ENCODE peak calls at places on chromosomes 3 and 15, in nine cellular contexts. One of them, this sample, is unnamed.

GRCh38 chr15:88652456-88653199 is 13.8 kb downstream of the ISG20 start:
- DNase-seq in IMR-90: no peak
- DNase-seq in fibroblast of lung: no peak
- DNase-seq in mammary epithelial cell: no peak
- DNase-seq in GM23248: no peak
- DNase-seq in DND-41: no peak
- DNase-seq in mesenchymal stem cell: no peak
- DNase-seq in A549: no peak
- DNase-seq in OCI-LY7: no peak
- DNase-seq in this sample: no peak

GRCh38 chr15:29083161-29083560 is 186.5 kb downstream of the NSMCE3 start:
- DNase-seq in IMR-90: no peak
- DNase-seq in fibroblast of lung: no peak
- DNase-seq in mammary epithelial cell: no peak
- DNase-seq in GM23248: no peak
- DNase-seq in DND-41: no peak
- DNase-seq in mesenchymal stem cell: no peak
- DNase-seq in A549: no peak
- DNase-seq in OCI-LY7: no peak
- DNase-seq in this sample: no peak

GRCh38 chr3:11498646-11499045 is 145.1 kb downstream of the VGLL4 start:
- DNase-seq in IMR-90: peak
- DNase-seq in fibroblast of lung: peak
- DNase-seq in mammary epithelial cell: peak
- DNase-seq in GM23248: peak
- DNase-seq in DND-41: no peak
- DNase-seq in mesenchymal stem cell: peak
- DNase-seq in A549: no peak
- DNase-seq in OCI-LY7: no peak
- DNase-seq in this sample: no peak

GRCh38 chr3:15634671-15635661 is 33.4 kb downstream of the BTD start:
- DNase-seq in IMR-90: peak
- DNase-seq in fibroblast of lung: peak
- DNase-seq in mammary epithelial cell: no peak
- DNase-seq in GM23248: peak
- DNase-seq in DND-41: no peak
- DNase-seq in mesenchymal stem cell: peak
- DNase-seq in A549: no peak
- DNase-seq in OCI-LY7: no peak
- DNase-seq in this sample: no peak

GRCh38 chr15:87563840-87564239 is 692.7 kb downstream of the NTRK3 start:
- DNase-seq in IMR-90: no peak
- DNase-seq in fibroblast of lung: no peak
- DNase-seq in mammary epithelial cell: no peak
- DNase-seq in GM23248: no peak
- DNase-seq in DND-41: no peak
- DNase-seq in mesenchymal stem cell: no peak
- DNase-seq in A549: no peak
- DNase-seq in OCI-LY7: no peak
- DNase-seq in this sample: no peak

GRCh38 chr3:65890328-65890727 is 148.4 kb downstream of the MAGI1 start:
- DNase-seq in IMR-90: no peak
- DNase-seq in fibroblast of lung: no peak
- DNase-seq in mammary epithelial cell: no peak
- DNase-seq in GM23248: no peak
- DNase-seq in DND-41: no peak
- DNase-seq in mesenchymal stem cell: no peak
- DNase-seq in A549: no peak
- DNase-seq in OCI-LY7: no peak
- DNase-seq in this sample: no peak

GRCh38 chr15:63856711-63857458 is 23.1 kb upstream of the HERC1 start:
- DNase-seq in IMR-90: peak
- DNase-seq in fibroblast of lung: no peak
- DNase-seq in mammary epithelial cell: peak
- DNase-seq in GM23248: peak
- DNase-seq in DND-41: no peak
- DNase-seq in mesenchymal stem cell: peak
- DNase-seq in A549: no peak
- DNase-seq in OCI-LY7: no peak
- DNase-seq in this sample: no peak

GRCh38 chr15:94231728-94232086 is 346 bp downstream of the MCTP2 start:
- DNase-seq in IMR-90: no peak
- DNase-seq in fibroblast of lung: no peak
- DNase-seq in mammary epithelial cell: no peak
- DNase-seq in GM23248: peak
- DNase-seq in DND-41: no peak
- DNase-seq in mesenchymal stem cell: peak
- DNase-seq in A549: no peak
- DNase-seq in OCI-LY7: peak
- DNase-seq in this sample: peak

GRCh38 chr15:74311734-74312444 is 55.6 kb downstream of the CYP11A1 start:
- DNase-seq in IMR-90: peak
- DNase-seq in fibroblast of lung: no peak
- DNase-seq in mammary epithelial cell: no peak
- DNase-seq in GM23248: peak
- DNase-seq in DND-41: no peak
- DNase-seq in mesenchymal stem cell: peak
- DNase-seq in A549: peak
- DNase-seq in OCI-LY7: no peak
- DNase-seq in this sample: no peak

GRCh38 chr3:109257269-109257668 is 59.0 kb downstream of the DPPA2 start:
- DNase-seq in IMR-90: peak
- DNase-seq in fibroblast of lung: peak
- DNase-seq in mammary epithelial cell: no peak
- DNase-seq in GM23248: peak
- DNase-seq in DND-41: no peak
- DNase-seq in mesenchymal stem cell: peak
- DNase-seq in A549: no peak
- DNase-seq in OCI-LY7: no peak
- DNase-seq in this sample: no peak

GRCh38 chr3:170419301-170420087 is 826 bp downstream of the CLDN11 start:
- DNase-seq in IMR-90: peak
- DNase-seq in fibroblast of lung: peak
- DNase-seq in mammary epithelial cell: no peak
- DNase-seq in GM23248: peak
- DNase-seq in DND-41: no peak
- DNase-seq in mesenchymal stem cell: peak
- DNase-seq in A549: no peak
- DNase-seq in OCI-LY7: no peak
- DNase-seq in this sample: no peak

GRCh38 chr3:72368331-72368975 is 479.8 kb downstream of the SHQ1 start:
- DNase-seq in IMR-90: peak
- DNase-seq in fibroblast of lung: peak
- DNase-seq in mammary epithelial cell: peak
- DNase-seq in GM23248: peak
- DNase-seq in DND-41: no peak
- DNase-seq in mesenchymal stem cell: no peak
- DNase-seq in A549: no peak
- DNase-seq in OCI-LY7: no peak
- DNase-seq in this sample: no peak

GRCh38 chr3:13213911-13214846 is 140.9 kb upstream of the IQSEC1 start:
- DNase-seq in IMR-90: no peak
- DNase-seq in fibroblast of lung: no peak
- DNase-seq in mammary epithelial cell: no peak
- DNase-seq in GM23248: no peak
- DNase-seq in DND-41: no peak
- DNase-seq in mesenchymal stem cell: no peak
- DNase-seq in A549: no peak
- DNase-seq in OCI-LY7: no peak
- DNase-seq in this sample: no peak

GRCh38 chr3:13211605-13212210 is 138.5 kb upstream of the IQSEC1 start:
- DNase-seq in IMR-90: no peak
- DNase-seq in fibroblast of lung: no peak
- DNase-seq in mammary epithelial cell: no peak
- DNase-seq in GM23248: no peak
- DNase-seq in DND-41: no peak
- DNase-seq in mesenchymal stem cell: no peak
- DNase-seq in A549: no peak
- DNase-seq in OCI-LY7: no peak
- DNase-seq in this sample: no peak

GRCh38 chr3:13215940-13216546 is 142.8 kb upstream of the IQSEC1 start:
- DNase-seq in IMR-90: peak
- DNase-seq in fibroblast of lung: peak
- DNase-seq in mammary epithelial cell: peak
- DNase-seq in GM23248: peak
- DNase-seq in DND-41: no peak
- DNase-seq in mesenchymal stem cell: no peak
- DNase-seq in A549: peak
- DNase-seq in OCI-LY7: no peak
- DNase-seq in this sample: no peak

GRCh38 chr3:13214847-13215472 is 141.7 kb upstream of the IQSEC1 start:
- DNase-seq in IMR-90: no peak
- DNase-seq in fibroblast of lung: no peak
- DNase-seq in mammary epithelial cell: no peak
- DNase-seq in GM23248: no peak
- DNase-seq in DND-41: no peak
- DNase-seq in mesenchymal stem cell: no peak
- DNase-seq in A549: no peak
- DNase-seq in OCI-LY7: no peak
- DNase-seq in this sample: no peak

DNA sequence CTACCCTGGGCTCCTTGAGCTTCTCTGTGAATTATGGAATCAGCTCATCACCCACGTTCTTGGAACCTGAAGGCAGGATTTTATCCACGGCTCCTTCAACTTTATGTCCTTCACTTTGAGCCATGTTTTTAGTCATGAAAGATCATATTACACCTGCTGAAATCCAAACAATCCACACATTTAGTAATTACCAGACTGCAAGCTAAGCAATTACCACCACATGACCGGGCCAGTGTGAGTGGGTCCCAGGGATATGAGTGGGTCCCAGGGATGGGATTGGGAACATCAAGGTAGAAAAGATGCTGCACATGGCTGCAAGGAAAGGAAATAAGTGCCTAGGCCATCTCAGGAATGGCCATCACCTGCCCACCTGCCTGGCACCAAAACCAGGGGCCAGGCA is 140.3 kb upstream of the IQSEC1 start:
- DNase-seq in IMR-90: no peak
- DNase-seq in fibroblast of lung: no peak
- DNase-seq in mammary epithelial cell: no peak
- DNase-seq in GM23248: no peak
- DNase-seq in DND-41: no peak
- DNase-seq in mesenchymal stem cell: no peak
- DNase-seq in A549: no peak
- DNase-seq in OCI-LY7: no peak
- DNase-seq in this sample: no peak
- H3K4me2 ChIP-seq in IMR-90: no peak
- H3K4me2 ChIP-seq in fibroblast of lung: no peak
- H3K4me2 ChIP-seq in mammary epithelial cell: no peak
- H3K4me2 ChIP-seq in GM23248: no peak
- H3K4me2 ChIP-seq in DND-41: no peak
- H3K4me2 ChIP-seq in mesenchymal stem cell: no peak
- H3K4me2 ChIP-seq in A549: no peak
- H3K4me2 ChIP-seq in OCI-LY7: no peak
- H3K4me2 ChIP-seq in this sample: no peak

GRCh38 chr3:119595639-119596329 is 1.9 kb upstream of the PLA1A start:
- DNase-seq in IMR-90: no peak
- DNase-seq in fibroblast of lung: no peak
- DNase-seq in mammary epithelial cell: no peak
- DNase-seq in GM23248: peak
- DNase-seq in DND-41: no peak
- DNase-seq in mesenchymal stem cell: no peak
- DNase-seq in A549: no peak
- DNase-seq in OCI-LY7: no peak
- DNase-seq in this sample: no peak
- H3K4me2 ChIP-seq in IMR-90: peak
- H3K4me2 ChIP-seq in fibroblast of lung: peak
- H3K4me2 ChIP-seq in mammary epithelial cell: no peak
- H3K4me2 ChIP-seq in GM23248: no peak
- H3K4me2 ChIP-seq in DND-41: peak
- H3K4me2 ChIP-seq in mesenchymal stem cell: no peak
- H3K4me2 ChIP-seq in A549: peak
- H3K4me2 ChIP-seq in OCI-LY7: no peak
- H3K4me2 ChIP-seq in this sample: no peak

GRCh38 chr3:193915099-193915498 is 220.8 kb upstream of the HES1 start:
- DNase-seq in IMR-90: no peak
- DNase-seq in fibroblast of lung: no peak
- DNase-seq in mammary epithelial cell: no peak
- DNase-seq in GM23248: no peak
- DNase-seq in DND-41: no peak
- DNase-seq in mesenchymal stem cell: no peak
- DNase-seq in A549: no peak
- DNase-seq in OCI-LY7: no peak
- DNase-seq in this sample: no peak

GRCh38 chr3:193914602-193915001 is 221.3 kb upstream of the HES1 start:
- DNase-seq in IMR-90: no peak
- DNase-seq in fibroblast of lung: no peak
- DNase-seq in mammary epithelial cell: no peak
- DNase-seq in GM23248: no peak
- DNase-seq in DND-41: no peak
- DNase-seq in mesenchymal stem cell: no peak
- DNase-seq in A549: no peak
- DNase-seq in OCI-LY7: no peak
- DNase-seq in this sample: no peak

GRCh38 chr3:193921480-193921879 is 214.5 kb upstream of the HES1 start:
- DNase-seq in IMR-90: no peak
- DNase-seq in fibroblast of lung: no peak
- DNase-seq in mammary epithelial cell: no peak
- DNase-seq in GM23248: no peak
- DNase-seq in DND-41: no peak
- DNase-seq in mesenchymal stem cell: no peak
- DNase-seq in A549: no peak
- DNase-seq in OCI-LY7: no peak
- DNase-seq in this sample: no peak

GRCh38 chr3:193915613-193916012 is 220.3 kb upstream of the HES1 start:
- DNase-seq in IMR-90: no peak
- DNase-seq in fibroblast of lung: no peak
- DNase-seq in mammary epithelial cell: no peak
- DNase-seq in GM23248: no peak
- DNase-seq in DND-41: no peak
- DNase-seq in mesenchymal stem cell: no peak
- DNase-seq in A549: no peak
- DNase-seq in OCI-LY7: no peak
- DNase-seq in this sample: no peak

DNA sequence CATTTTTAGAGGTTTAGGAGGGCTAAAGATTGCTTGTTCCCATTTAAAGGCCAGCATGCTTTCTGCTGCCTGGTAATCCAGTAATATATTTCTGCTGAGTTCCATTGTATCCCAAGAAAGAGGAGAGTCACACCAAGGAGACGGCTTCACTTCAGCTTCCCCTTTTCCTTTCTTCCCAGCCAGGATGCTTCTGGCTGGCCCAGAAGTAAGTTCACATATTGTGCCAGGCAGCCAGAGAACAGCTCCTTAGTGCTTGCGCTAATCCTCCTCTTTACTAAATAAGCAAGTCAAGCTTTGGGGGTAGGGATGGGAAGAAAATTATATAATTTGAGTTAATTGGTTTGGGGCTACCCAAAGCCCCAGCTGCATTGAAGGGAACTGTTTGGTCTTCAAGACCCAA is 218.9 kb upstream of the HES1 start:
- DNase-seq in IMR-90: no peak
- DNase-seq in fibroblast of lung: no peak
- DNase-seq in mammary epithelial cell: no peak
- DNase-seq in GM23248: no peak
- DNase-seq in DND-41: no peak
- DNase-seq in mesenchymal stem cell: no peak
- DNase-seq in A549: no peak
- DNase-seq in OCI-LY7: no peak
- DNase-seq in this sample: no peak
- H3K4me2 ChIP-seq in IMR-90: no peak
- H3K4me2 ChIP-seq in fibroblast of lung: no peak
- H3K4me2 ChIP-seq in mammary epithelial cell: no peak
- H3K4me2 ChIP-seq in GM23248: no peak
- H3K4me2 ChIP-seq in DND-41: no peak
- H3K4me2 ChIP-seq in mesenchymal stem cell: no peak
- H3K4me2 ChIP-seq in A549: no peak
- H3K4me2 ChIP-seq in OCI-LY7: no peak
- H3K4me2 ChIP-seq in this sample: no peak

GRCh38 chr3:61924065-61924740 is 362.8 kb downstream of the PTPRG start:
- DNase-seq in IMR-90: no peak
- DNase-seq in fibroblast of lung: no peak
- DNase-seq in mammary epithelial cell: no peak
- DNase-seq in GM23248: no peak
- DNase-seq in DND-41: no peak
- DNase-seq in mesenchymal stem cell: no peak
- DNase-seq in A549: no peak
- DNase-seq in OCI-LY7: no peak
- DNase-seq in this sample: no peak
- H3K4me2 ChIP-seq in IMR-90: no peak
- H3K4me2 ChIP-seq in fibroblast of lung: no peak
- H3K4me2 ChIP-seq in mammary epithelial cell: no peak
- H3K4me2 ChIP-seq in GM23248: no peak
- H3K4me2 ChIP-seq in DND-41: no peak
- H3K4me2 ChIP-seq in mesenchymal stem cell: no peak
- H3K4me2 ChIP-seq in A549: no peak
- H3K4me2 ChIP-seq in OCI-LY7: no peak
- H3K4me2 ChIP-seq in this sample: no peak

This sample was measured in neuronal stem cell.